ENCODE peak calls at places on chromosome 19, in seven cellular contexts. W is left ventricle myocardium inferior, E is kidney epithelial cell, S is GM23248, U is cardiac muscle cell, V is breast epithelium, I is endodermal cell. D is an unnamed sample.

GRCh38 chr19:20558011-20558410 is 7.6 kb downstream of the ZNF737 start:
- DNase-seq in U (no peak), W (no peak), I (peak; percentile 73), E (no peak), V (no peak), S (no peak), D (no peak)

GRCh38 chr19:5864725-5865486 is 5.4 kb downstream of the FUT5 start:
- DNase-seq in V (no peak), S (no peak), W (no peak), U (no peak), I (no peak), E (no peak), D (no peak)

GRCh38 chr19:38093587-38093986 is 130.4 kb downstream of the DPF1 start:
- DNase-seq in V (no peak), E (no peak), I (no peak), U (no peak), S (no peak), W (peak; percentile 58), D (no peak)

GRCh38 chr19:56976300-56976699 is 135.8 kb upstream of the PEG3 start:
- DNase-seq in I (no peak), V (no peak), W (no peak), E (no peak), U (no peak), S (no peak), D (no peak)

GRCh38 chr19:37304190-37304883 is 66.6 kb upstream of the ZNF527 start:
- DNase-seq in W (peak; percentile 68), U (peak; percentile 81), S (no peak), E (no peak), I (peak; percentile 87), V (no peak), D (no peak)

GRCh38 chr19:39307233-39307821 is 11.1 kb downstream of the IFNL1 start:
- DNase-seq in I (peak; percentile 90), V (no peak), U (peak; percentile 91), S (peak; percentile 43), W (no peak), E (no peak), D (no peak)

GRCh38 chr19:31838163-31838798 is 489.0 kb upstream of the TSHZ3 start:
- DNase-seq in I (no peak), E (no peak), S (no peak), W (no peak), U (no peak), V (no peak), D (no peak)

GRCh38 chr19:377801-378581 is 31.0 kb downstream of the C2CD4C start:
- DNase-seq in S (peak; percentile 17), W (no peak), U (no peak), E (no peak), V (no peak), I (peak; percentile 48), D (no peak)

GRCh38 chr19:13463296-13463695 is 43.0 kb downstream of the CACNA1A start:
- DNase-seq in I (peak; percentile 88), V (no peak), U (peak; percentile 82), E (no peak), S (peak; percentile 35), W (no peak), D (no peak)

GRCh38 chr19:7533281-7533819 is 2.2 kb upstream of the PNPLA6 start:
- DNase-seq in I (peak; percentile 74), U (no peak), V (no peak), W (peak; percentile 76), E (no peak), S (peak; percentile 85), D (no peak)

GRCh38 chr19:13920524-13920923 is 14.5 kb downstream of the CC2D1A start:
- DNase-seq in W (no peak), E (no peak), U (no peak), V (no peak), I (no peak), S (no peak), D (no peak)

GRCh38 chr19:49638360-49638759 is 1.6 kb downstream of the RRAS start:
- DNase-seq in W (no peak), U (no peak), S (peak; percentile 79), I (peak; percentile 72), E (no peak), V (no peak), D (no peak)

GRCh38 chr19:49676690-49677231 is 310 bp upstream of the PRMT1 start:
- DNase-seq in W (peak; percentile 99), I (peak; percentile 100), E (peak; percentile 98), S (peak; percentile 100), V (peak; percentile 100), U (peak; percentile 100), D (peak; percentile 94)

GRCh38 chr19:4721196-4721595 is 2.4 kb downstream of the DPP9 start:
- DNase-seq in W (no peak), S (no peak), I (no peak), U (no peak), V (no peak), E (no peak), D (no peak)

GRCh38 chr19:38219221-38219620 is 4.8 kb downstream of the DPF1 start:
- DNase-seq in V (no peak), U (no peak), I (no peak), S (no peak), E (no peak), W (no peak), D (no peak)

GRCh38 chr19:11045536-11045935 is 43.7 kb upstream of the LDLR start:
- DNase-seq in V (no peak), S (no peak), U (no peak), E (no peak), W (no peak), I (no peak), D (no peak)

GRCh38 chr19:7550987-7551761 is 15.7 kb downstream of the PNPLA6 start:
- DNase-seq in V (no peak), U (peak; percentile 95), S (peak; percentile 53), W (peak; percentile 62), E (peak; percentile 39), I (peak; percentile 98), D (no peak)

GRCh38 chr19:44740351-44740824 is 8.1 kb upstream of the BCL3 start:
- DNase-seq in V (no peak), U (no peak), W (no peak), S (no peak), E (no peak), I (peak; percentile 63), D (no peak)

GRCh38 chr19:2194513-2195078 is 30.9 kb downstream of the DOT1L start:
- DNase-seq in S (no peak), E (no peak), U (no peak), V (no peak), I (no peak), W (no peak), D (no peak)
- H3K4me3 ChIP-seq in S (no peak overlapping the region), E (no peak overlapping the region), U (no peak overlapping the region), V (no peak overlapping the region), I (no peak overlapping the region), W (no peak overlapping the region), D (no peak overlapping the region)

GRCh38 chr19:33903489-33903850 is 106.8 kb downstream of the KCTD15 start:
- DNase-seq in U (no peak), E (no peak), S (no peak), W (no peak), V (no peak), I (no peak), D (no peak)

GRCh38 chr19:33904681-33905080 is 108.0 kb downstream of the KCTD15 start:
- DNase-seq in U (peak; percentile 33), E (peak; percentile 45), W (no peak), V (no peak), S (peak; percentile 22), I (peak; percentile 87), D (no peak)

GRCh38 chr19:33905937-33906577 is 109.4 kb downstream of the KCTD15 start:
- DNase-seq in V (peak; percentile 90), S (peak; percentile 35), U (peak; percentile 45), E (no peak), W (peak; percentile 83), I (peak; percentile 93), D (no peak)

GRCh38 chr19:33906578-33907335 is 110.1 kb downstream of the KCTD15 start:
- DNase-seq in U (no peak), I (peak; percentile 85), S (peak; percentile 35), E (no peak), V (peak; percentile 58), W (peak; percentile 18), D (no peak)

DNA sequence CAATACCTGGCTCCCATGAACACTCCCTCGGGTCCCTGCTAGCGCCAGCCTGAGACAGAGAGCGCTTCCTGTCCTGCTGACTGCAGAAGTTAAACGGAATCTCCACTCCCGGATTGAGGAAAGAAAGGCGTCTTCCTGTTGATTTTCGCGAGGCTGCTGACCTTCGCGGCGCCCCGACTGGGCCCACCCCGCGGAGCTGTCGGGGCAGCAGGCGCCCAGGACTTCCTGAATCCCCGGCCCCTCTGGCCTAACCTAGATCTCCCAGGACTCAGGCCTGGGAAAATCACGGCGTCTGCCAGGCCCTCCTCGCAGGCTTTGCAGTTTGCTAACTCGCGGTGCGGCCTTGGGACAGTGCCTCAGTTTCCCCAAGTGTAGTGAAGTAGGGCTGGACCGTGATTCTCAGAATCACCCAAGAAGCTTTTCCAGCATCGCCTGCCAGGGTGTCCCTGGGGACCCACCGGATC is 108.8 kb downstream of the KCTD15 start:
- DNase-seq in V (no peak), U (peak; percentile 22), W (peak; percentile 25), S (no peak), I (peak; percentile 83), E (no peak), D (no peak)
- H3K27me3 ChIP-seq in V (no peaks in the 10 kb centered on the region), U (no peaks in the 10 kb centered on the region), W (peaks cover 68% of the 10 kb centered on the region), S (peaks cover 19% of the 10 kb centered on the region), I (no peaks in the 10 kb centered on the region), E (peaks cover 11% of the 10 kb centered on the region), D (no peaks in the 10 kb centered on the region)

DNA sequence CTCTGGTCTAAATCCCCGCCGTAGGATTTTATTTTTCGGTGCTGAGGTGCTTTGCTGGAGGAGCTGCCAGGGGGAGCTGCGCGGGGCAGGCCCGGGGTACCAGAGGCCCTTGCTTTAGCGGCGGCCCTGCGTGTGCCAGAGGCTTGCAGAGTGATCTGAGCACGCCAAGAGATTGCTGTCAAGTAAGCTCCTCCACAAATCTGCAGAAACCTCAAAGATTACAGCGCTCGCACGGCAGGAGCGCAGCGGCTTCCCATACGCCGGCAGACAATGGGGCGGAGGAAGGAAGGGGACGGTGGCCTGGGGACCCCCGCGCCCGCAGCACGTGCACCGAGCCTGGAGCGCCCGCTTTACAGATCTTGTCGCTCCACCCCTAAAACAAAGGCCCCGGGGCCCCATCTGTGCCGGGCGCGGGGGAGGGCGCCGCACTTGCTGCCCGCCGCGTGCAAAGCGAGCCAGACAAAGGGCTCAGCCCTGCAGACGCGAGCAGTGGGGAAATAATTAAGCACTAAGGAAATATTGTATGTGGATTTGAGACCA is 9.1 kb upstream of the C19orf12 start:
- DNase-seq in E (no peak), I (peak; percentile 77), U (peak; percentile 18), W (no peak), V (no peak), S (peak; percentile 50), D (no peak)
- H3K4me3 ChIP-seq in E (peak overlapping the region; percentile 19), I (no peak overlapping the region), U (no peak overlapping the region), W (peak overlapping the region; percentile 57), V (peak overlapping the region; percentile 32), S (peak overlapping the region; percentile 61), D (peak overlapping the region; percentile 8)

GRCh38 chr19:17873661-17874422 is 2.1 kb downstream of the SLC5A5 start:
- DNase-seq in V (no peak), U (peak; percentile 71), W (no peak), E (no peak), I (peak; percentile 96), S (peak; percentile 69), D (peak; percentile 75)

GRCh38 chr19:17869114-17869608 is 2.6 kb upstream of the SLC5A5 start:
- DNase-seq in I (peak; percentile 82), E (no peak), V (no peak), W (no peak), S (no peak), U (no peak), D (no peak)

GRCh38 chr19:17872251-17873001 is 681 bp downstream of the SLC5A5 start:
- DNase-seq in W (no peak), V (no peak), S (no peak), E (no peak), I (peak; percentile 62), U (no peak), D (peak; percentile 65)

GRCh38 chr19:17871032-17871877 is 490 bp upstream of the SLC5A5 start:
- DNase-seq in V (no peak), W (no peak), I (no peak), U (no peak), S (no peak), E (no peak), D (no peak)

GRCh38 chr19:17871878-17872250 is at the start of gene SLC5A5:
- DNase-seq in U (no peak), E (no peak), V (no peak), S (no peak), W (no peak), I (peak; percentile 74), D (no peak)
- H3K27me3 ChIP-seq in U (peaks cover 33% of the 10 kb centered on the region), E (peaks cover 73% of the 10 kb centered on the region), V (peaks cover 12% of the 10 kb centered on the region), S (peaks cover 38% of the 10 kb centered on the region), W (peaks cover 72% of the 10 kb centered on the region), I (peaks cover 7% of the 10 kb centered on the region), D (no peaks in the 10 kb centered on the region)

D was measured in naive thymus-derived CD4-positive, alpha-beta T cell.